ENCODE peak calls at places on chromosomes 13 and 19, in nine cellular contexts. V is effector memory CD4-positive, alpha-beta T cell; P is neuronal stem cell; O is retinal pigment epithelial cell; T is anterior cingulate cortex; R is breast epithelium; X is ovary; Z is MCF 10A; L is iris pigment epithelial cell. Q is an unnamed sample.

GRCh38 chr19:30272554-30272953 is 99.6 kb upstream of the ZNF536 start:
- DNase-seq in V (no peak), P (no peak), O (no peak), T (no peak), R (no peak), X (no peak), Z (no peak), L (no peak), Q (no peak)

GRCh38 chr13:34104853-34105252 is 286.9 kb downstream of the RFC3 start:
- DNase-seq in V (no peak), P (no peak), O (no peak), T (no peak), R (no peak), X (no peak), Z (no peak), L (no peak), Q (no peak)

GRCh38 chr19:10718205-10719196 is 622 bp downstream of the DNM2 start:
- DNase-seq in V (peak), P (no peak), O (no peak), T (peak), R (no peak), X (no peak), Z (peak), L (peak), Q (peak)

GRCh38 chr19:51093066-51093465 is 10.4 kb upstream of the KLK14 start:
- DNase-seq in V (no peak), P (no peak), O (no peak), T (no peak), R (peak), X (no peak), Z (no peak), L (no peak), Q (no peak)

GRCh38 chr13:66911411-66911939 is 318.7 kb downstream of the PCDH9 start:
- DNase-seq in V (no peak), P (no peak), O (no peak), T (no peak), R (no peak), X (no peak), Z (no peak), L (no peak), Q (no peak)

GRCh38 chr19:45782820-45783785 is 813 bp upstream of the DMPK start:
- DNase-seq in V (no peak), P (no peak), O (no peak), T (no peak), R (no peak), X (peak), Z (peak), L (peak), Q (no peak)

GRCh38 chr19:12801466-12802266 is at the start of the genes PRDX2 and THSD8:
- DNase-seq in V (peak), P (peak), O (no peak), T (peak), R (peak), X (peak), Z (peak), L (peak), Q (peak)

GRCh38 chr13:76886005-76886291 is 257 bp downstream of the KCTD12 start:
- DNase-seq in V (no peak), P (peak), O (no peak), T (no peak), R (no peak), X (no peak), Z (no peak), L (no peak), Q (no peak)

GRCh38 chr13:98200211-98200878 is 23.3 kb upstream of the RNF113B start:
- DNase-seq in V (no peak), P (no peak), O (no peak), T (no peak), R (no peak), X (no peak), Z (no peak), L (no peak), Q (no peak)

GRCh38 chr13:106432636-106433035 is 102.8 kb downstream of the EFNB2 start:
- DNase-seq in V (no peak), P (no peak), O (no peak), T (no peak), R (no peak), X (no peak), Z (no peak), L (no peak), Q (no peak)

GRCh38 chr19:30233375-30233774 is 138.8 kb upstream of the ZNF536 start:
- DNase-seq in V (no peak), P (no peak), O (no peak), T (no peak), R (no peak), X (no peak), Z (no peak), L (no peak), Q (no peak)

GRCh38 chr13:20525601-20526544 is at the start of gene CRYL1:
- DNase-seq in V (peak), P (peak), O (no peak), T (peak), R (no peak), X (peak), Z (peak), L (peak), Q (peak)

GRCh38 chr13:29922896-29923295 is 72.5 kb upstream of the UBL3 start:
- DNase-seq in V (no peak), P (no peak), O (no peak), T (no peak), R (no peak), X (no peak), Z (peak), L (peak), Q (no peak)

GRCh38 chr19:30425885-30426838 is 54.0 kb downstream of the ZNF536 start:
- DNase-seq in V (no peak), P (no peak), O (no peak), T (no peak), R (no peak), X (no peak), Z (no peak), L (no peak), Q (no peak)

GRCh38 chr13:101757446-101758039 is 305.1 kb downstream of the ITGBL1 start:
- DNase-seq in V (no peak), P (no peak), O (no peak), T (no peak), R (no peak), X (no peak), Z (peak), L (peak), Q (peak)

GRCh38 chr19:2260341-2260751 is 4.1 kb upstream of the JSRP1 start:
- DNase-seq in V (no peak), P (no peak), O (no peak), T (no peak), R (no peak), X (no peak), Z (peak), L (no peak), Q (no peak)

GRCh38 chr19:29544656-29545360 is 19.0 kb downstream of the VSTM2B start:
- DNase-seq in V (no peak), P (no peak), O (no peak), T (no peak), R (peak), X (no peak), Z (no peak), L (no peak), Q (no peak)